ENCODE peak calls at places on chromosomes 3 and 15, in seven cellular contexts. I is gastroesophageal sphincter; R is naive B cell; Q is activated CD4-positive, alpha-beta T cell treated with anti-CD3 and anti-CD28 coated beads for 36 hours; M is heart left ventricle; N is RWPE2; V is mucosa of descending colon. L is an unnamed sample.

GRCh38 chr3:59313365-59313764 is 263.5 kb upstream of the CFAP20DC start:
- ATAC-seq in R (no peak), V (peak), M (peak), I (peak), N (peak), Q (peak), L (no peak)

GRCh38 chr3:23776352-23776891 is 29.3 kb upstream of the UBE2E1 start:
- ATAC-seq in V (no peak), R (no peak), I (peak), Q (no peak), M (peak), N (no peak), L (no peak)

GRCh38 chr3:150329408-150329807 is 78.7 kb upstream of the TSC22D2 start:
- ATAC-seq in M (no peak), R (peak), N (no peak), V (no peak), Q (peak), I (no peak), L (no peak)

GRCh38 chr15:47812436-47813109 is 95.3 kb downstream of the SEMA6D start:
- ATAC-seq in Q (no peak), I (no peak), R (no peak), M (no peak), N (peak), V (no peak), L (no peak)

GRCh38 chr3:197511130-197511529 is 44.6 kb downstream of the BDH1 start:
- ATAC-seq in N (no peak), R (no peak), Q (no peak), M (no peak), I (no peak), V (no peak), L (no peak)

GRCh38 chr15:92083190-92083589 is 229.7 kb downstream of the SLCO3A1 start:
- ATAC-seq in I (no peak), N (no peak), M (peak), Q (no peak), R (no peak), V (no peak), L (no peak)

GRCh38 chr3:33898901-33899300 is 100.5 kb downstream of the PDCD6IP start:
- ATAC-seq in Q (no peak), I (no peak), R (no peak), N (no peak), M (no peak), V (peak), L (peak)

GRCh38 chr15:42491540-42492225 is 742 bp upstream of the ZNF106 start:
- ATAC-seq in N (peak), V (no peak), M (no peak), R (no peak), Q (no peak), I (no peak), L (no peak)

GRCh38 chr3:6799264-6799915 is 61.5 kb upstream of the GRM7 start:
- ATAC-seq in N (no peak), Q (no peak), R (peak), I (no peak), M (no peak), V (peak), L (no peak)

GRCh38 chr15:90001062-90001682 is at the start of gene ZNF710:
- ATAC-seq in V (no peak), R (peak), M (peak), I (peak), N (no peak), Q (peak), L (no peak)

GRCh38 chr3:48656061-48656840 is 6.4 kb downstream of the CELSR3 start:
- ATAC-seq in M (peak), N (peak), R (peak), Q (peak), I (peak), V (peak), L (peak)

L was measured in esophagus mucosa.